ENCODE peak calls at places on chromosomes 13 and 19, in six cellular contexts. R is bronchial epithelial cell, K is cardiac muscle cell, A is fibroblast of pulmonary artery, H is HCT116, F is lung. L is an unnamed sample.

GRCh38 chr13:22017226-22017625 is 346.4 kb downstream of the FGF9 start:
- DNase-seq in R (no peak), K (no peak), A (no peak), H (no peak), F (no peak), L (no peak)

GRCh38 chr19:38875656-38876345 is 2.3 kb downstream of the RINL start:
- DNase-seq in R (no peak), K (no peak), A (no peak), H (no peak), F (no peak), L (no peak)

GRCh38 chr19:40348961-40349507 is 539 bp downstream of the PLD3 start:
- DNase-seq in R (peak; percentile 46), K (no peak), A (peak; percentile 64), H (peak; percentile 28), F (no peak), L (peak; percentile 43)

GRCh38 chr19:49896863-49897621 is at the start of gene IL4I1:
- DNase-seq in R (no peak), K (no peak), A (peak; percentile 38), H (no peak), F (no peak), L (no peak)

GRCh38 chr19:49084206-49085019 is 838 bp upstream of the SNRNP70 start:
- DNase-seq in R (no peak), K (no peak), A (no peak), H (no peak), F (no peak), L (no peak)

GRCh38 chr19:14550201-14550754 is 20.9 kb downstream of the TECR start:
- DNase-seq in R (peak; percentile 72), K (no peak), A (no peak), H (no peak), F (no peak), L (peak; percentile 85)

GRCh38 chr13:79775830-79776229 is 294.9 kb downstream of the NDFIP2 start:
- DNase-seq in R (peak; percentile 65), K (peak; percentile 81), A (peak; percentile 90), H (peak; percentile 7), F (peak; percentile 44), L (peak; percentile 68)

GRCh38 chr13:45584816-45585215 is 30.7 kb downstream of the ERICH6B start:
- DNase-seq in R (peak; percentile 32), K (peak; percentile 11), A (no peak), H (peak; percentile 16), F (no peak), L (peak; percentile 49)

GRCh38 chr19:18749362-18750231 is 41.5 kb downstream of the COMP start:
- DNase-seq in R (no peak), K (no peak), A (no peak), H (no peak), F (no peak), L (no peak)

GRCh38 chr13:48116808-48117207 is 21.9 kb upstream of the MED4 start:
- DNase-seq in R (no peak), K (no peak), A (no peak), H (no peak), F (no peak), L (no peak)

GRCh38 chr13:46181799-46182490 is at the start of gene LCP1:
- DNase-seq in R (no peak), K (no peak), A (no peak), H (no peak), F (peak; percentile 42), L (no peak)

GRCh38 chr19:41350735-41351338 is 2.9 kb downstream of the TGFB1 start:
- DNase-seq in R (peak; percentile 44), K (no peak), A (no peak), H (no peak), F (no peak), L (no peak)

GRCh38 chr13:60753641-60754040 is 356.6 kb downstream of the TDRD3 start:
- DNase-seq in R (no peak), K (no peak), A (no peak), H (no peak), F (no peak), L (no peak)

GRCh38 chr13:113045214-113046007 is 60.2 kb upstream of the F7 start:
- DNase-seq in R (no peak), K (no peak), A (no peak), H (no peak), F (no peak), L (no peak)

GRCh38 chr19:40312533-40312932 is 27.4 kb upstream of the AKT2 start:
- DNase-seq in R (no peak), K (no peak), A (no peak), H (no peak), F (no peak), L (no peak)

GRCh38 chr19:42254083-42254849 is 662 bp downstream of the ERF start:
- DNase-seq in R (no peak), K (peak; percentile 89), A (peak; percentile 57), H (no peak), F (peak; percentile 72), L (peak; percentile 52)

GRCh38 chr13:49097374-49097773 is 121.7 kb downstream of the FNDC3A start:
- DNase-seq in R (peak; percentile 90), K (no peak), A (peak; percentile 93), H (peak; percentile 13), F (no peak), L (peak; percentile 91)

GRCh38 chr19:2255112-2255845 is 938 bp downstream of the JSRP1 start:
- DNase-seq in R (no peak), K (no peak), A (no peak), H (no peak), F (no peak), L (no peak)

GRCh38 chr19:2254052-2254872 is 2.0 kb downstream of the JSRP1 start:
- DNase-seq in R (no peak), K (peak; percentile 76), A (peak; percentile 49), H (no peak), F (no peak), L (peak; percentile 52)

GRCh38 chr19:2252481-2253105 is 3.5 kb downstream of the AMH start:
- DNase-seq in R (no peak), K (no peak), A (no peak), H (no peak), F (no peak), L (no peak)

GRCh38 chr19:2251577-2252480 is 2.7 kb downstream of the AMH start:
- DNase-seq in R (no peak), K (no peak), A (no peak), H (no peak), F (no peak), L (no peak)

GRCh38 chr19:2253106-2254051 is 2.8 kb downstream of the JSRP1 start:
- DNase-seq in R (no peak), K (peak; percentile 59), A (no peak), H (no peak), F (no peak), L (no peak)
- H3K4me3 ChIP-seq in R (no peak overlapping the region), K (peak overlapping the region; percentile 22), A (no peak overlapping the region), H (no peak overlapping the region), F (no peak overlapping the region), L (no peak overlapping the region)

DNA sequence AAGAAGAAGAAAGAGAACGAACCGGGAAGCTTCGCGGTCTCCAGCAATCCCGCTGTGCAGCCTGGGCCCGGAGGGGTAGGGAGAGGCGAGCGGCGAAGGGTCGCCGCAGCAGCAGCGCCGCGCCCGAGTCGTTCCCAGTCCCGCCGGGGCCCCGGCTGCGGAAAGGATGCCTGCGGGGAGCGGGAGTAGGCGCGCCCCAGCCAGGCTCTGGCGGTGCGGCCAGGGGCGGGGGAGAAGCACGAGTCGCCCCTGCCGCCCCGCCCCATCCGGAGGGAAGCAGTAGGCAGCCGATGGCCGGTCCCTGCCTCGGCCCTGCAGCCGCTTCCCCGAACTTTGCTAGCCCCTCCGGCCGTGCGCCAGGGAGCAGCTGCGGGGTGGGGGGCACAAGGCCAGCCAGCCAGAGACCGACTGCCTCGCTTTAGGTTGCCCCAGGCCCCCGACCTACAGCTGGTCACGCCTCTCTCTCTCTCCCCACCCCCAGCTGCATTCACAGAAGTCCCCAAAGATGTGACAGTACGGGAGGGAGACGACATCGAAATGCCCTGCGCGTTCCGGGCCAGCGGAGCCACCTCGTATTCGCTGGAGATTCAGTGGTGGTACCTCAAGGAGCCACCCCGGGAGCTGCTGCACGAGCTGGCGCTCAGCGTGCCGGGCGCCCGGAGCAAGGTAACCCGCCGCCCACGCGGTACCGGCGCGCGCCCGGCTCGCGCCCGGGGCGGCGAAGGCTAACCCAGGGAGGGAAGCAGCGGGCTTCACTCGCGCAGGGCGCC is 1.1 kb downstream of the VSTM2B start:
- DNase-seq in R (no peak), K (no peak), A (no peak), H (no peak), F (no peak), L (no peak)
- H3K4me3 ChIP-seq in R (no peak overlapping the region), K (peak overlapping the region; percentile 18), A (no peak overlapping the region), H (no peak overlapping the region), F (no peak overlapping the region), L (no peak overlapping the region)

GRCh38 chr19:43584484-43584883 is 8.9 kb downstream of the PINLYP start:
- DNase-seq in R (no peak), K (no peak), A (no peak), H (no peak), F (no peak), L (no peak)
- H3K4me3 ChIP-seq in R (no peak overlapping the region), K (no peak overlapping the region), A (no peak overlapping the region), H (no peak overlapping the region), F (no peak overlapping the region), L (no peak overlapping the region)

DNA sequence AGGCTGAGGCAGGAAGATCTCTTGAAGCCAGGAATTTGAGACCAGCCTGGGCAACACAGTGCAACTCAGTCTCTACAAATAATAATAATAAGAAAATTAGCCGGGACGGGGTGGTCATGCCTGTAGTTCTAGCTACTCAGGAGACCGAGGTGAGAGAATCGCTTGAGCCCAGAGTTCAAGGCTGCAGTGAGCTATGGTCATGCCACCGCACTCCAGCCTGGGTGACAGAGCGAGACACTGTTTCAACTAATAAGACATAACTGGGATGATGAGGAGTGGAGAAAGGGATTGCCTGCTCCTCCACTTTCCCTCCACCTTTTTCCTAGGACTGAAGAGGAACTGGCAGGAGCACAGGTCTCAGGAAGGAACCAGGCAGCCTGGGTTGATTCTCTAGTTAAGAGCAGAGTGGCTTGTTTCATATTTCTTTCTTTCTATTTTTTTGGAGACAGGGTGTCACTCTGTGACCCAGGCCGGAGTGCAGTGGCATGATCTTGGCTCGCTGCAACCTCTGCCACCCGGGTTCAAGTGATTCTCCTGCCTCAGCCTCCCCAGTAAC is 4.6 kb upstream of the GPI start:
- DNase-seq in R (no peak), K (no peak), A (no peak), H (no peak), F (no peak), L (no peak)
- H3K4me3 ChIP-seq in R (no peak overlapping the region), K (no peak overlapping the region), A (no peak overlapping the region), H (peak overlapping the region; percentile 58), F (no peak overlapping the region), L (no peak overlapping the region)

GRCh38 chr19:12996542-12997094 is 1.3 kb downstream of the NFIX start:
- DNase-seq in R (no peak), K (no peak), A (peak; percentile 49), H (no peak), F (no peak), L (no peak)
- H3K4me3 ChIP-seq in R (peak overlapping the region; percentile 86), K (peak overlapping the region; percentile 26), A (peak overlapping the region; percentile 75), H (peak overlapping the region; percentile 81), F (peak overlapping the region; percentile 84), L (peak overlapping the region; percentile 65)

GRCh38 chr19:911197-912033 is 1.6 kb downstream of the R3HDM4 start:
- DNase-seq in R (no peak), K (no peak), A (no peak), H (no peak), F (no peak), L (no peak)
- H3K4me3 ChIP-seq in R (peak overlapping the region; percentile 88), K (no peak overlapping the region), A (peak overlapping the region; percentile 17), H (peak overlapping the region; percentile 20), F (no peak overlapping the region), L (peak overlapping the region; percentile 10)

L was measured in epithelial cell of esophagus.